ENCODE peak calls at places on chromosomes 13 and 19, in six cellular contexts. One of them, this sample, is unnamed.
A peak's percentile ranks its signal among the peaks of the same experiment; 100 is the strongest.

GRCh38 chr19:34364830-34365462 is at the start of gene GPI:
- DNase-seq in Calu3: peak; percentile 70
- DNase-seq in cardiac fibroblast: peak; percentile 51
- DNase-seq in HFF-Myc: no peak
- DNase-seq in heart left ventricle: peak; percentile 84
- DNase-seq in heart right ventricle: peak; percentile 69
- DNase-seq in this sample: peak; percentile 56

GRCh38 chr13:20633802-20634201 is 66.8 kb downstream of the IFT88 start:
- DNase-seq in Calu3: no peak
- DNase-seq in cardiac fibroblast: no peak
- DNase-seq in HFF-Myc: no peak
- DNase-seq in heart left ventricle: no peak
- DNase-seq in heart right ventricle: no peak
- DNase-seq in this sample: no peak

GRCh38 chr13:111095031-111095840 is 19.9 kb upstream of the ARHGEF7 start:
- DNase-seq in Calu3: no peak
- DNase-seq in cardiac fibroblast: no peak
- DNase-seq in HFF-Myc: no peak
- DNase-seq in heart left ventricle: peak; percentile 51
- DNase-seq in heart right ventricle: no peak
- DNase-seq in this sample: no peak

GRCh38 chr13:77176350-77176749 is 149.4 kb upstream of the FBXL3 start:
- DNase-seq in Calu3: no peak
- DNase-seq in cardiac fibroblast: peak; percentile 7
- DNase-seq in HFF-Myc: no peak
- DNase-seq in heart left ventricle: no peak
- DNase-seq in heart right ventricle: no peak
- DNase-seq in this sample: no peak

GRCh38 chr13:51004918-51005460 is 95.4 kb downstream of the RNASEH2B start:
- DNase-seq in Calu3: no peak
- DNase-seq in cardiac fibroblast: no peak
- DNase-seq in HFF-Myc: no peak
- DNase-seq in heart left ventricle: no peak
- DNase-seq in heart right ventricle: no peak
- DNase-seq in this sample: no peak

GRCh38 chr19:13850910-13851753 is 25.8 kb upstream of the NANOS3 start:
- DNase-seq in Calu3: peak; percentile 91
- DNase-seq in cardiac fibroblast: peak; percentile 95
- DNase-seq in HFF-Myc: peak; percentile 83
- DNase-seq in heart left ventricle: peak; percentile 89
- DNase-seq in heart right ventricle: peak; percentile 81
- DNase-seq in this sample: peak; percentile 85

GRCh38 chr13:105960326-105960725 is 575.1 kb downstream of the EFNB2 start:
- DNase-seq in Calu3: no peak
- DNase-seq in cardiac fibroblast: no peak
- DNase-seq in HFF-Myc: no peak
- DNase-seq in heart left ventricle: no peak
- DNase-seq in heart right ventricle: no peak
- DNase-seq in this sample: no peak

GRCh38 chr19:47848871-47849473 is 10.1 kb upstream of the TPRX2 start:
- DNase-seq in Calu3: peak; percentile 64
- DNase-seq in cardiac fibroblast: peak; percentile 15
- DNase-seq in HFF-Myc: no peak
- DNase-seq in heart left ventricle: no peak
- DNase-seq in heart right ventricle: peak; percentile 19
- DNase-seq in this sample: no peak

GRCh38 chr19:42850981-42851717 is 28.4 kb downstream of the PSG1 start:
- DNase-seq in Calu3: peak; percentile 74
- DNase-seq in cardiac fibroblast: peak; percentile 70
- DNase-seq in HFF-Myc: peak; percentile 81
- DNase-seq in heart left ventricle: no peak
- DNase-seq in heart right ventricle: peak; percentile 12
- DNase-seq in this sample: no peak

GRCh38 chr19:3580156-3580955 is 4.9 kb upstream of the GIPC3 start:
- DNase-seq in Calu3: no peak
- DNase-seq in cardiac fibroblast: peak; percentile 92
- DNase-seq in HFF-Myc: peak; percentile 72
- DNase-seq in heart left ventricle: no peak
- DNase-seq in heart right ventricle: no peak
- DNase-seq in this sample: no peak

GRCh38 chr13:100668408-100668807 is 6.2 kb downstream of the TMTC4 start:
- DNase-seq in Calu3: no peak
- DNase-seq in cardiac fibroblast: peak; percentile 50
- DNase-seq in HFF-Myc: no peak
- DNase-seq in heart left ventricle: no peak
- DNase-seq in heart right ventricle: no peak
- DNase-seq in this sample: no peak

GRCh38 chr19:17184381-17184841 is 30.7 kb upstream of the USE1 start:
- DNase-seq in Calu3: no peak
- DNase-seq in cardiac fibroblast: no peak
- DNase-seq in HFF-Myc: no peak
- DNase-seq in heart left ventricle: no peak
- DNase-seq in heart right ventricle: no peak
- DNase-seq in this sample: no peak

GRCh38 chr13:40315416-40316064 is 350.9 kb downstream of the FOXO1 start:
- DNase-seq in Calu3: no peak
- DNase-seq in cardiac fibroblast: peak; percentile 49
- DNase-seq in HFF-Myc: no peak
- DNase-seq in heart left ventricle: no peak
- DNase-seq in heart right ventricle: no peak
- DNase-seq in this sample: no peak

GRCh38 chr13:37446503-37446902 is 152.1 kb downstream of the POSTN start:
- DNase-seq in Calu3: no peak
- DNase-seq in cardiac fibroblast: peak; percentile 90
- DNase-seq in HFF-Myc: no peak
- DNase-seq in heart left ventricle: no peak
- DNase-seq in heart right ventricle: no peak
- DNase-seq in this sample: no peak

GRCh38 chr19:41706741-41707501 is 1.5 kb upstream of the CEACAM5 start:
- DNase-seq in Calu3: peak; percentile 87
- DNase-seq in cardiac fibroblast: peak; percentile 6
- DNase-seq in HFF-Myc: no peak
- DNase-seq in heart left ventricle: peak; percentile 67
- DNase-seq in heart right ventricle: peak; percentile 23
- DNase-seq in this sample: peak; percentile 74

GRCh38 chr13:47661076-47661475 is 340.0 kb downstream of the SUCLA2 start:
- DNase-seq in Calu3: no peak
- DNase-seq in cardiac fibroblast: peak; percentile 68
- DNase-seq in HFF-Myc: peak; percentile 72
- DNase-seq in heart left ventricle: no peak
- DNase-seq in heart right ventricle: no peak
- DNase-seq in this sample: no peak

GRCh38 chr13:108919036-108919907 is 289.9 kb downstream of the MYO16 start:
- DNase-seq in Calu3: no peak
- DNase-seq in cardiac fibroblast: no peak
- DNase-seq in HFF-Myc: no peak
- DNase-seq in heart left ventricle: no peak
- DNase-seq in heart right ventricle: no peak
- DNase-seq in this sample: peak; percentile 41

GRCh38 chr19:48090281-48090802 is 20.3 kb downstream of the PLA2G4C start:
- DNase-seq in Calu3: no peak
- DNase-seq in cardiac fibroblast: no peak
- DNase-seq in HFF-Myc: no peak
- DNase-seq in heart left ventricle: no peak
- DNase-seq in heart right ventricle: no peak
- DNase-seq in this sample: no peak

GRCh38 chr13:75647126-75647784 is 11.1 kb downstream of the LMO7 start:
- DNase-seq in Calu3: no peak
- DNase-seq in cardiac fibroblast: no peak
- DNase-seq in HFF-Myc: no peak
- DNase-seq in heart left ventricle: no peak
- DNase-seq in heart right ventricle: no peak
- DNase-seq in this sample: no peak

GRCh38 chr13:77584111-77584510 is 48.6 kb downstream of the SCEL start:
- DNase-seq in Calu3: no peak
- DNase-seq in cardiac fibroblast: no peak
- DNase-seq in HFF-Myc: no peak
- DNase-seq in heart left ventricle: no peak
- DNase-seq in heart right ventricle: no peak
- DNase-seq in this sample: no peak

GRCh38 chr19:1929051-1929742 is 11.8 kb upstream of the CSNK1G2 start:
- DNase-seq in Calu3: peak; percentile 80
- DNase-seq in cardiac fibroblast: peak; percentile 77
- DNase-seq in HFF-Myc: no peak
- DNase-seq in heart left ventricle: peak; percentile 89
- DNase-seq in heart right ventricle: peak; percentile 83
- DNase-seq in this sample: peak; percentile 81

GRCh38 chr13:110593430-110594130 is 21.8 kb upstream of the NAXD start:
- DNase-seq in Calu3: no peak
- DNase-seq in cardiac fibroblast: peak; percentile 73
- DNase-seq in HFF-Myc: peak; percentile 31
- DNase-seq in heart left ventricle: no peak
- DNase-seq in heart right ventricle: no peak
- DNase-seq in this sample: no peak

GRCh38 chr13:29195459-29195858 is 375.3 kb downstream of the MTUS2 start:
- DNase-seq in Calu3: no peak
- DNase-seq in cardiac fibroblast: no peak
- DNase-seq in HFF-Myc: no peak
- DNase-seq in heart left ventricle: no peak
- DNase-seq in heart right ventricle: no peak
- DNase-seq in this sample: no peak

GRCh38 chr13:94886191-94886590 is 173.8 kb upstream of the SOX21 start:
- DNase-seq in Calu3: no peak
- DNase-seq in cardiac fibroblast: peak; percentile 22
- DNase-seq in HFF-Myc: peak; percentile 6
- DNase-seq in heart left ventricle: no peak
- DNase-seq in heart right ventricle: no peak
- DNase-seq in this sample: no peak

DNA sequence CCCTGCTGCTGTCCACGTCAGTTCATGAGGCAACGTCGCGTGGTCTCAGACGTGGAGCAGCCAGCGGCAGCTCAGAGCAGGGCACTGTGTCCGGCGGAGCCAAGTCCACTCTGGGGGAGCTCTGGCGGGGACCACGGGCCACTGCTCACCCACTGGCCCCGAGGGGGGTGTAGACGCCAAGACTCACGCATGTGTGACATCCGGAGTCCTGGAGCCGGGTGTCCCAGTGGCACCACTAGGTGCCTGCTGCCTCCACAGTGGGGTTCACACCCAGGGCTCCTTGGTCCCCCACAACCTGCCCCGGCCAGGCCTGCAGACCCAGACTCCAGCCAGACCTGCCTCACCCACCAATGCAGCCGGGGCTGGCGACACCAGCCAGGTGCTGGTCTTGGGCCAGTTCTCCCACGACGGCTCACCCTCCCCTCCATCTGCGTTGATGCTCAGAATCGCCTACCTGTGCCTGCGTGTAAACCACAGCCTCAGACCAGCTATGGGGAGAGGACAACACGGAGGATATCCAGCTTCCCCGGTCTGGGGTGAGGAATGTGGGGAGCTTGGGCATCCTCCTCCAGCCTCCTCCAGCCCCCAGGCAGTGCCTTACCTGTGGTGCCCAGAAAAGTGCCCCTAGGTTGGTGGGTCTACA is 6.6 kb downstream of the FSTL3 start:
- DNase-seq in Calu3: no peak
- DNase-seq in cardiac fibroblast: no peak
- DNase-seq in HFF-Myc: no peak
- DNase-seq in heart left ventricle: no peak
- DNase-seq in heart right ventricle: no peak
- DNase-seq in this sample: no peak
- TF ChIP-seq CTCF in Calu3: no peak
- TF ChIP-seq CTCF in cardiac fibroblast: no peak
- TF ChIP-seq CTCF in HFF-Myc: no peak
- TF ChIP-seq CTCF in heart left ventricle: no peak
- TF ChIP-seq CTCF in heart right ventricle: no peak
- TF ChIP-seq CTCF in this sample: no peak

GRCh38 chr19:9155591-9155990 is 15.4 kb downstream of the ZNF317 start:
- DNase-seq in Calu3: no peak
- DNase-seq in cardiac fibroblast: no peak
- DNase-seq in HFF-Myc: no peak
- DNase-seq in heart left ventricle: no peak
- DNase-seq in heart right ventricle: no peak
- DNase-seq in this sample: no peak
- TF ChIP-seq CTCF in Calu3: no peak
- TF ChIP-seq CTCF in cardiac fibroblast: no peak
- TF ChIP-seq CTCF in HFF-Myc: no peak
- TF ChIP-seq CTCF in heart left ventricle: no peak
- TF ChIP-seq CTCF in heart right ventricle: no peak
- TF ChIP-seq CTCF in this sample: no peak

GRCh38 chr19:49632576-49632975 is 7.4 kb downstream of the RRAS start:
- DNase-seq in Calu3: no peak
- DNase-seq in cardiac fibroblast: no peak
- DNase-seq in HFF-Myc: no peak
- DNase-seq in heart left ventricle: no peak
- DNase-seq in heart right ventricle: no peak
- DNase-seq in this sample: no peak

GRCh38 chr19:49637865-49638350 is 2.0 kb downstream of the RRAS start:
- DNase-seq in Calu3: peak; percentile 91
- DNase-seq in cardiac fibroblast: peak; percentile 92
- DNase-seq in HFF-Myc: peak; percentile 50
- DNase-seq in heart left ventricle: peak; percentile 94
- DNase-seq in heart right ventricle: peak; percentile 92
- DNase-seq in this sample: peak; percentile 87

GRCh38 chr19:49638360-49638759 is 1.6 kb downstream of the RRAS start:
- DNase-seq in Calu3: no peak
- DNase-seq in cardiac fibroblast: peak; percentile 34
- DNase-seq in HFF-Myc: no peak
- DNase-seq in heart left ventricle: no peak
- DNase-seq in heart right ventricle: no peak
- DNase-seq in this sample: no peak

GRCh38 chr19:49636230-49636932 is 3.6 kb downstream of the RRAS start:
- DNase-seq in Calu3: no peak
- DNase-seq in cardiac fibroblast: no peak
- DNase-seq in HFF-Myc: no peak
- DNase-seq in heart left ventricle: no peak
- DNase-seq in heart right ventricle: no peak
- DNase-seq in this sample: no peak

DNA sequence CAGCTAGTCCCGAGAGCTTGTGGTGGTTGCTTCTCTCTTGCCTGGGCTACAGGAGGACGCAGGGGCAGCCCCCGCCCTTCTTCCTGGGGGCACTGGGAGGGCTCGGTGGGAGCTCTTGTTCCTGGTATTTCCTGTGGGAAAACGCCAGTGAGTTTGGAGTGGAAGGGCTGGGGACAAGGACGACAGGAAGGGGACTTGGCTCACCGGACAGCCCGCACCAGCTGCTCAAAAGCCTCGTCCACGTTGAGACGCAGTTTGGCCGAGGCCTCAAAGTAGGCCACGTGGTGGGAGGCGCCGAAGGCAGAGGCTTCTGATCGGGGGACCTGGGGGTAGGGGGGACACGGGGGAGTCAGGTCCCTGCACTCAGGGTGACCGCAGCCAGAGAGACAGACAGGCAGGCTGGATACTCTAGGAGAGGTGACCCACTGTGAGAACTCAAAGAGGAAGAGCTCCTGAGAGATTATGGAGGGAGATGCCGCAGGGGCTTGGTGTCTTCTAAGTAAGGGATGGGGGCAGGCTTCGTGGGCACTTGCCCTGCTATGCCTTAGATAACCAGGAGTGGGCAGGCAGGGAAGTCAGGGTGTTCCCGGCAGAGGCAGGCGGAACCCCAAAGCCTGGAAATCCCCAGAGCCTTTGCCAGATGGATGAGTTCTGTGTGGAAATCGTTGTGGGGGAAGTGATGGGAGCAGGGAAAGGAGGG is 4.3 kb downstream of the RRAS start:
- DNase-seq in Calu3: no peak
- DNase-seq in cardiac fibroblast: peak; percentile 29
- DNase-seq in HFF-Myc: no peak
- DNase-seq in heart left ventricle: no peak
- DNase-seq in heart right ventricle: no peak
- DNase-seq in this sample: no peak
- TF ChIP-seq CTCF in Calu3: no peak
- TF ChIP-seq CTCF in cardiac fibroblast: no peak
- TF ChIP-seq CTCF in HFF-Myc: no peak
- TF ChIP-seq CTCF in heart left ventricle: no peak
- TF ChIP-seq CTCF in heart right ventricle: no peak
- TF ChIP-seq CTCF in this sample: no peak

GRCh38 chr13:24313449-24313848 is 4.1 kb downstream of the C1QTNF9 start:
- DNase-seq in Calu3: no peak
- DNase-seq in cardiac fibroblast: peak; percentile 34
- DNase-seq in HFF-Myc: no peak
- DNase-seq in heart left ventricle: no peak
- DNase-seq in heart right ventricle: no peak
- DNase-seq in this sample: no peak
- TF ChIP-seq CTCF in Calu3: no peak
- TF ChIP-seq CTCF in cardiac fibroblast: peak; percentile 20
- TF ChIP-seq CTCF in HFF-Myc: no peak
- TF ChIP-seq CTCF in heart left ventricle: peak; percentile 39
- TF ChIP-seq CTCF in heart right ventricle: peak; percentile 36
- TF ChIP-seq CTCF in this sample: no peak

This sample was measured in lung.